ENCODE peak calls at places on chromosomes 3 and 15, in five cellular contexts. One of them, this sample, is unnamed.

GRCh38 chr15:73631915-73632669 is 1.1 kb downstream of the NPTN start:
- DNase-seq in K562: peak
- DNase-seq in upper lobe of left lung: peak
- DNase-seq in HCT116: no peak
- DNase-seq in breast epithelium: peak
- DNase-seq in this sample: peak

GRCh38 chr3:4233488-4233887 is 69.7 kb upstream of the SETMAR start:
- DNase-seq in K562: no peak
- DNase-seq in upper lobe of left lung: no peak
- DNase-seq in HCT116: no peak
- DNase-seq in breast epithelium: no peak
- DNase-seq in this sample: no peak

GRCh38 chr15:90924375-90924774 is 8.0 kb downstream of the HDDC3 start:
- DNase-seq in K562: no peak
- DNase-seq in upper lobe of left lung: no peak
- DNase-seq in HCT116: no peak
- DNase-seq in breast epithelium: no peak
- DNase-seq in this sample: no peak

GRCh38 chr3:146163584-146163983 is 2.6 kb upstream of the PLOD2 start:
- DNase-seq in K562: no peak
- DNase-seq in upper lobe of left lung: no peak
- DNase-seq in HCT116: no peak
- DNase-seq in breast epithelium: no peak
- DNase-seq in this sample: no peak

GRCh38 chr3:134536760-134537159 is 50.9 kb downstream of the CEP63 start:
- DNase-seq in K562: peak
- DNase-seq in upper lobe of left lung: no peak
- DNase-seq in HCT116: no peak
- DNase-seq in breast epithelium: no peak
- DNase-seq in this sample: no peak

GRCh38 chr15:63157891-63158431 is 684 bp upstream of the RPS27L start:
- DNase-seq in K562: peak
- DNase-seq in upper lobe of left lung: peak
- DNase-seq in HCT116: peak
- DNase-seq in breast epithelium: peak
- DNase-seq in this sample: peak

GRCh38 chr15:40807888-40808194 is 568 bp upstream of the DNAJC17 start:
- DNase-seq in K562: no peak
- DNase-seq in upper lobe of left lung: no peak
- DNase-seq in HCT116: no peak
- DNase-seq in breast epithelium: no peak
- DNase-seq in this sample: no peak

GRCh38 chr3:8460050-8460708 is 41.4 kb upstream of the LMCD1 start:
- DNase-seq in K562: no peak
- DNase-seq in upper lobe of left lung: no peak
- DNase-seq in HCT116: no peak
- DNase-seq in breast epithelium: no peak
- DNase-seq in this sample: no peak

GRCh38 chr3:41405466-41405865 is 206.2 kb downstream of the CTNNB1 start:
- DNase-seq in K562: no peak
- DNase-seq in upper lobe of left lung: no peak
- DNase-seq in HCT116: no peak
- DNase-seq in breast epithelium: no peak
- DNase-seq in this sample: no peak

GRCh38 chr3:169083126-169083525 is 580.4 kb downstream of the MECOM start:
- DNase-seq in K562: no peak
- DNase-seq in upper lobe of left lung: no peak
- DNase-seq in HCT116: no peak
- DNase-seq in breast epithelium: no peak
- DNase-seq in this sample: no peak

GRCh38 chr3:194259982-194260856 is 90.9 kb downstream of the CPN2 start:
- DNase-seq in K562: no peak
- DNase-seq in upper lobe of left lung: no peak
- DNase-seq in HCT116: no peak
- DNase-seq in breast epithelium: no peak
- DNase-seq in this sample: no peak

GRCh38 chr3:177800565-177800964 is 603.3 kb upstream of the TBL1XR1 start:
- DNase-seq in K562: no peak
- DNase-seq in upper lobe of left lung: no peak
- DNase-seq in HCT116: no peak
- DNase-seq in breast epithelium: no peak
- DNase-seq in this sample: no peak

GRCh38 chr3:115788921-115789470 is 165.7 kb downstream of the GAP43 start:
- DNase-seq in K562: no peak
- DNase-seq in upper lobe of left lung: no peak
- DNase-seq in HCT116: peak
- DNase-seq in breast epithelium: no peak
- DNase-seq in this sample: no peak

GRCh38 chr3:123636431-123636841 is 51.6 kb upstream of the HACD2 start:
- DNase-seq in K562: peak
- DNase-seq in upper lobe of left lung: no peak
- DNase-seq in HCT116: no peak
- DNase-seq in breast epithelium: no peak
- DNase-seq in this sample: no peak

GRCh38 chr3:188092648-188093047 is 61.3 kb upstream of the LPP start:
- DNase-seq in K562: no peak
- DNase-seq in upper lobe of left lung: no peak
- DNase-seq in HCT116: no peak
- DNase-seq in breast epithelium: no peak
- DNase-seq in this sample: no peak

GRCh38 chr3:156160653-156161052 is 40.3 kb downstream of the KCNAB1 start:
- DNase-seq in K562: no peak
- DNase-seq in upper lobe of left lung: no peak
- DNase-seq in HCT116: no peak
- DNase-seq in breast epithelium: no peak
- DNase-seq in this sample: no peak

GRCh38 chr3:160929595-160929994 is 173.6 kb downstream of the PPM1L start:
- DNase-seq in K562: no peak
- DNase-seq in upper lobe of left lung: no peak
- DNase-seq in HCT116: no peak
- DNase-seq in breast epithelium: no peak
- DNase-seq in this sample: peak

GRCh38 chr3:107242579-107242978 is 134.7 kb upstream of the CCDC54 start:
- DNase-seq in K562: no peak
- DNase-seq in upper lobe of left lung: no peak
- DNase-seq in HCT116: no peak
- DNase-seq in breast epithelium: no peak
- DNase-seq in this sample: no peak

GRCh38 chr3:187946031-187946691 is 200.9 kb upstream of the BCL6 start:
- DNase-seq in K562: no peak
- DNase-seq in upper lobe of left lung: no peak
- DNase-seq in HCT116: no peak
- DNase-seq in breast epithelium: no peak
- DNase-seq in this sample: no peak

GRCh38 chr15:60096157-60096556 is 92.0 kb downstream of the FOXB1 start:
- DNase-seq in K562: no peak
- DNase-seq in upper lobe of left lung: no peak
- DNase-seq in HCT116: no peak
- DNase-seq in breast epithelium: no peak
- DNase-seq in this sample: no peak

GRCh38 chr3:73140772-73141434 is 79.4 kb downstream of the EBLN2 start:
- DNase-seq in K562: no peak
- DNase-seq in upper lobe of left lung: no peak
- DNase-seq in HCT116: no peak
- DNase-seq in breast epithelium: no peak
- DNase-seq in this sample: no peak

GRCh38 chr3:53890726-53891499 is 746 bp downstream of the SELENOK start:
- DNase-seq in K562: no peak
- DNase-seq in upper lobe of left lung: peak
- DNase-seq in HCT116: peak
- DNase-seq in breast epithelium: no peak
- DNase-seq in this sample: peak

GRCh38 chr15:89104172-89104564 is 15.9 kb downstream of the ABHD2 start:
- DNase-seq in K562: no peak
- DNase-seq in upper lobe of left lung: no peak
- DNase-seq in HCT116: no peak
- DNase-seq in breast epithelium: no peak
- DNase-seq in this sample: no peak

GRCh38 chr3:129648331-129648730 is 41.9 kb upstream of the PLXND1 start:
- DNase-seq in K562: no peak
- DNase-seq in upper lobe of left lung: no peak
- DNase-seq in HCT116: no peak
- DNase-seq in breast epithelium: no peak
- DNase-seq in this sample: no peak

GRCh38 chr3:129645291-129645690 is 38.8 kb upstream of the PLXND1 start:
- DNase-seq in K562: no peak
- DNase-seq in upper lobe of left lung: no peak
- DNase-seq in HCT116: no peak
- DNase-seq in breast epithelium: no peak
- DNase-seq in this sample: no peak

GRCh38 chr3:129650256-129650872 is 43.9 kb upstream of the PLXND1 start:
- DNase-seq in K562: peak
- DNase-seq in upper lobe of left lung: peak
- DNase-seq in HCT116: peak
- DNase-seq in breast epithelium: peak
- DNase-seq in this sample: peak

GRCh38 chr3:129644836-129645235 is 38.4 kb upstream of the PLXND1 start:
- DNase-seq in K562: no peak
- DNase-seq in upper lobe of left lung: no peak
- DNase-seq in HCT116: no peak
- DNase-seq in breast epithelium: no peak
- DNase-seq in this sample: no peak
- TF ChIP-seq POLR2A in K562: no peak
- TF ChIP-seq POLR2A in upper lobe of left lung: no peak
- TF ChIP-seq POLR2A in HCT116: no peak
- TF ChIP-seq POLR2A in breast epithelium: no peak
- TF ChIP-seq POLR2A in this sample: no peak

GRCh38 chr3:14595561-14595960 is 55.4 kb upstream of the GRIP2 start:
- DNase-seq in K562: no peak
- DNase-seq in upper lobe of left lung: no peak
- DNase-seq in HCT116: no peak
- DNase-seq in breast epithelium: no peak
- DNase-seq in this sample: no peak
- TF ChIP-seq POLR2AphosphoS5 in K562: no peak
- TF ChIP-seq POLR2AphosphoS5 in upper lobe of left lung: no peak
- TF ChIP-seq POLR2AphosphoS5 in HCT116: no peak
- TF ChIP-seq POLR2AphosphoS5 in breast epithelium: no peak
- TF ChIP-seq POLR2AphosphoS5 in this sample: no peak

GRCh38 chr3:58642846-58643245 is 23.7 kb downstream of the FAM3D start:
- DNase-seq in K562: no peak
- DNase-seq in upper lobe of left lung: no peak
- DNase-seq in HCT116: no peak
- DNase-seq in breast epithelium: no peak
- DNase-seq in this sample: no peak

GRCh38 chr3:58638586-58638985 is 28.0 kb downstream of the FAM3D start:
- DNase-seq in K562: no peak
- DNase-seq in upper lobe of left lung: no peak
- DNase-seq in HCT116: no peak
- DNase-seq in breast epithelium: no peak
- DNase-seq in this sample: no peak

GRCh38 chr3:58639001-58639400 is 27.6 kb downstream of the FAM3D start:
- DNase-seq in K562: no peak
- DNase-seq in upper lobe of left lung: no peak
- DNase-seq in HCT116: no peak
- DNase-seq in breast epithelium: no peak
- DNase-seq in this sample: no peak

GRCh38 chr3:58639842-58640241 is 26.7 kb downstream of the FAM3D start:
- DNase-seq in K562: no peak
- DNase-seq in upper lobe of left lung: no peak
- DNase-seq in HCT116: no peak
- DNase-seq in breast epithelium: no peak
- DNase-seq in this sample: no peak

GRCh38 chr3:58640700-58641372 is 25.7 kb downstream of the FAM3D start:
- DNase-seq in K562: peak
- DNase-seq in upper lobe of left lung: peak
- DNase-seq in HCT116: peak
- DNase-seq in breast epithelium: peak
- DNase-seq in this sample: peak
- H3K4me3 ChIP-seq in K562: no peak
- H3K4me3 ChIP-seq in upper lobe of left lung: no peak
- H3K4me3 ChIP-seq in HCT116: no peak
- H3K4me3 ChIP-seq in breast epithelium: no peak
- H3K4me3 ChIP-seq in this sample: no peak

DNA sequence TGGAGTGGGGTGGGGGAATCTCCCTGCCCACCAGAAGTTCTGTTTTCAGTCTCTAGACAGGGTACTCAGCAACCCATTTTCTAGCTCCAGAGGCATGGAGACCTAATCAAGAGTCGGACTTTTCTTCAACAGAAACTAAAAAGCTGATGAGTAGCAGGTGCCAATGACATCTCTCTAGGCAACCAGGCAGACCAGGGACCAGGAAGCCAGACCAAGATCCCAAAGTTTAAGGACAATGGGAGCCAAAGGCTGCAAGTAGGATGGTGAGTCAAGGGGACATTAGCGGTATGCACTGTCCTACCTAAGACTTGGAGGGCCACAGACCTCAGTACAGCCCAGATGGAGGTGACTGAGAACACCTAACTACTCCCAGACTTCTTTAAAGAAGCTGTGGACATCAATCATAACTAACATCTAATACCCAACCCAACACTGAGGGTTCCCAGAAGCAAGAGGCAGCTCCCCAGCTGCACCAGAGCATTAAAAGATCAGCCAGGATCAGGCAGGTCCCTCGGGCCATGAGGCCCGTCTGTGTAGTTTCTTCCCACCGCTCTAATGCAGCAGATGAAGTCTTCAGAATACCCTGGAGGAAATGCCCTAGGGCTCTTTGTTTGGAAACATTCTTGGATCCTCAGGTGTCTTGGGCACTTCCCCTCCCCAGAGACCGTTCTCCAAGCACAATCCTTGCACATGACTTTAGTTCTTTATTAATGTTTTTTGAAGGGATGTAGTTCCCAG is 979 bp downstream of the CCDC71 start:
- DNase-seq in K562: peak
- DNase-seq in upper lobe of left lung: no peak
- DNase-seq in HCT116: no peak
- DNase-seq in breast epithelium: no peak
- DNase-seq in this sample: no peak
- TF ChIP-seq POLR2A in K562: no peak
- TF ChIP-seq POLR2A in upper lobe of left lung: no peak
- TF ChIP-seq POLR2A in HCT116: no peak
- TF ChIP-seq POLR2A in breast epithelium: no peak
- TF ChIP-seq POLR2A in this sample: no peak

DNA sequence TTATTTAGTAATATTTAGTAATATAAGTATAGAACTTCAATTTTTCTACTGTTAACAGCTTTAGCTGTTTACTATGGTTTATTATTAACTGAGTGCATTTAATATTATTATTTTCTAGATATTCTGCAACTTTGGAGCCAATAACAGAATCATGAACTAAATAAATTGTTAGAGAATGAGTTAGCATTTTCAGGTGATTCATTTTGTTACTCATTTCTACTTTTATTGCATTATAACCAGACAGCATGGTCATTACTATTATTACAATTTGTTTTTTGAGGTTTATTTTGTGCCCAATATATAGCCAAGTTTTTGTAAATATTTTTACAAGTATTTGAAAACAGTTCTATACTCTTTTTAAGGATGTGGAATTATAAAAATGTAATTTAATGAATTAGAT is 279.6 kb downstream of the SQOR start:
- DNase-seq in K562: no peak
- DNase-seq in upper lobe of left lung: no peak
- DNase-seq in HCT116: no peak
- DNase-seq in breast epithelium: no peak
- DNase-seq in this sample: no peak
- TF ChIP-seq POLR2AphosphoS5 in K562: no peak
- TF ChIP-seq POLR2AphosphoS5 in upper lobe of left lung: no peak
- TF ChIP-seq POLR2AphosphoS5 in HCT116: no peak
- TF ChIP-seq POLR2AphosphoS5 in breast epithelium: no peak
- TF ChIP-seq POLR2AphosphoS5 in this sample: no peak

GRCh38 chr15:71757741-71758530 is 52.4 kb upstream of the NR2E3 start:
- DNase-seq in K562: no peak
- DNase-seq in upper lobe of left lung: no peak
- DNase-seq in HCT116: no peak
- DNase-seq in breast epithelium: no peak
- DNase-seq in this sample: no peak
- H3K4me3 ChIP-seq in K562: no peak
- H3K4me3 ChIP-seq in upper lobe of left lung: no peak
- H3K4me3 ChIP-seq in HCT116: no peak
- H3K4me3 ChIP-seq in breast epithelium: no peak
- H3K4me3 ChIP-seq in this sample: no peak